ENCODE peak calls at places on chromosomes 6 and 20, in ten cellular contexts. U is stimulated activated naive B cell treated with anti-CD40 and anti-IgM and Interleukin-4, amounts not matched to agents 10 μg/mL and 1 μg/mL and 100 μg/mL, for 72 hours; P is HL-60; Q is stimulated activated CD4-positive, alpha-beta T cell treated with anti-CD3 and anti-CD28 coated beads, Interleukin-4, amount 100 ng/mL, for 48 hours; S is EL; O is activated gamma-delta T cell treated with Interleukin-2 at 50 U/mL for 16 hours; C is suprapubic skin; M is NCI-H1694 treated with DMSO at 0.1 percent for 48 hours; D is NCI-H774; N is NCI-H82. Z is an unnamed sample.
A peak's percentile ranks its signal among the peaks of the same experiment; 100 is the strongest.

GRCh38 chr20:45347936-45348809 is at the start of gene SDC4:
- DNase-seq in D (peak; percentile 31), N (peak; percentile 75), C (peak; percentile 84), Q (peak; percentile 59), S (peak; percentile 80), U (no peak), P (no peak), M (no peak), O (peak; percentile 27), Z (peak; percentile 78)

GRCh38 chr6:164062872-164063271 is 648.4 kb downstream of the QKI start:
- DNase-seq in S (no peak), O (no peak), D (no peak), N (no peak), P (no peak), Q (no peak), M (no peak), U (no peak), C (no peak), Z (no peak)

GRCh38 chr20:19903168-19903676 is 113.9 kb upstream of the NAA20 start:
- DNase-seq in S (no peak), P (peak; percentile 75), D (no peak), C (no peak), U (peak; percentile 36), N (no peak), O (no peak), M (no peak), Q (no peak), Z (peak; percentile 68)

GRCh38 chr6:11609324-11610071 is 71.9 kb downstream of the TMEM170B start:
- DNase-seq in U (no peak), S (peak; percentile 98), C (no peak), O (no peak), N (no peak), D (no peak), Q (no peak), P (no peak), M (no peak), Z (no peak)

GRCh38 chr20:45346851-45347250 is 1.4 kb downstream of the SDC4 start:
- DNase-seq in N (no peak), S (peak; percentile 49), D (no peak), M (no peak), Q (no peak), O (no peak), C (no peak), P (no peak), U (no peak), Z (no peak)

GRCh38 chr20:25214824-25215223 is 19.3 kb downstream of the ENTPD6 start:
- DNase-seq in M (no peak), P (no peak), C (peak; percentile 32), Q (no peak), N (no peak), U (no peak), D (no peak), S (no peak), O (no peak), Z (no peak)

GRCh38 chr6:89682991-89683390 is 44.4 kb upstream of the LYRM2 start:
- DNase-seq in U (no peak), S (no peak), C (no peak), Q (no peak), P (no peak), O (no peak), M (no peak), D (no peak), N (no peak), Z (no peak)

GRCh38 chr20:50578061-50578777 is 68.0 kb downstream of the PTPN1 start:
- DNase-seq in C (no peak), S (no peak), Q (no peak), O (no peak), N (no peak), U (no peak), D (no peak), M (no peak), P (no peak), Z (no peak)

GRCh38 chr6:16391451-16391912 is 153.1 kb downstream of the GMPR start:
- DNase-seq in P (no peak), M (no peak), O (no peak), Q (no peak), S (peak; percentile 48), U (no peak), N (no peak), C (no peak), D (no peak), Z (no peak)

GRCh38 chr6:160462551-160463109 is 114.5 kb downstream of the SLC22A3 start:
- DNase-seq in S (peak; percentile 87), N (no peak), Q (no peak), U (peak; percentile 26), C (no peak), O (peak; percentile 57), D (no peak), M (no peak), P (peak; percentile 64), Z (peak; percentile 66)

GRCh38 chr6:134826889-134827737 is 122.8 kb downstream of the ALDH8A1 start:
- DNase-seq in S (peak; percentile 95), Q (no peak), C (peak; percentile 89), O (no peak), P (no peak), N (no peak), M (no peak), D (no peak), U (no peak), Z (peak; percentile 74)

Z was measured in epithelial cell of esophagus.